ENCODE peak calls at places on chromosomes 4 and X, in eight cellular contexts. B is tibial nerve; V is CD8-positive, alpha-beta memory T cell; Q is astrocyte; L is lower lobe of right lung; J is IMR-90; E is breast epithelium; K is lung. A is an unnamed sample.

GRCh38 chr4:109172301-109172700 is 130.2 kb downstream of the COL25A1 start:
- DNase-seq in B (no peak), V (no peak), Q (no peak), L (no peak), J (no peak), E (no peak), K (no peak), A (no peak)

GRCh38 chr4:76198411-76199237 is 15.0 kb downstream of the SCARB2 start:
- DNase-seq in B (peak; percentile 79), V (no peak), Q (peak; percentile 93), L (peak; percentile 54), J (peak; percentile 89), E (no peak), K (peak; percentile 62), A (peak; percentile 73)

GRCh38 chr4:123396294-123397275 is at the start of gene SPRY1:
- DNase-seq in B (peak; percentile 87), V (peak; percentile 40), Q (peak; percentile 90), L (peak; percentile 88), J (peak; percentile 88), E (peak; percentile 83), K (peak; percentile 92), A (peak; percentile 91)

GRCh38 chr4:25538430-25538829 is 117.2 kb upstream of the SLC34A2 start:
- DNase-seq in B (no peak), V (no peak), Q (no peak), L (no peak), J (no peak), E (no peak), K (no peak), A (no peak)

GRCh38 chrX:154487518-154488290 is 1.3 kb upstream of the UBL4A start:
- DNase-seq in B (no peak), V (no peak), Q (no peak), L (no peak), J (no peak), E (no peak), K (no peak), A (no peak)

GRCh38 chr4:96993528-96993927 is 1149.7 kb downstream of the STPG2 start:
- DNase-seq in B (no peak), V (no peak), Q (no peak), L (no peak), J (no peak), E (no peak), K (no peak), A (no peak)

GRCh38 chr4:2356123-2357069 is 62.0 kb downstream of the ZFYVE28 start:
- DNase-seq in B (no peak), V (no peak), Q (no peak), L (peak; percentile 40), J (no peak), E (peak; percentile 31), K (no peak), A (peak; percentile 33)

GRCh38 chrX:129631850-129632249 is 22.9 kb downstream of the APLN start:
- DNase-seq in B (no peak), V (no peak), Q (no peak), L (no peak), J (no peak), E (no peak), K (no peak), A (no peak)

GRCh38 chr4:168893807-168894206 is 116.2 kb downstream of the CBR4 start:
- DNase-seq in B (no peak), V (no peak), Q (no peak), L (no peak), J (no peak), E (no peak), K (no peak), A (no peak)

GRCh38 chrX:54530358-54530900 is 410 bp downstream of the GNL3L start:
- DNase-seq in B (peak; percentile 4), V (peak; percentile 2), Q (no peak), L (no peak), J (no peak), E (no peak), K (no peak), A (no peak)

GRCh38 chrX:47145408-47146120 is 543 bp downstream of the RBM10 start:
- DNase-seq in B (no peak), V (no peak), Q (no peak), L (no peak), J (no peak), E (no peak), K (no peak), A (no peak)

GRCh38 chrX:121641560-121641959 is 594.1 kb downstream of the GLUD2 start:
- DNase-seq in B (no peak), V (no peak), Q (peak; percentile 71), L (no peak), J (peak; percentile 0), E (no peak), K (no peak), A (no peak)

GRCh38 chrX:40245411-40246140 is 147.8 kb upstream of the BCOR start:
- DNase-seq in B (no peak), V (no peak), Q (peak; percentile 63), L (no peak), J (no peak), E (no peak), K (no peak), A (no peak)

GRCh38 chr4:174870311-174870710 is 41.3 kb upstream of the GLRA3 start:
- DNase-seq in B (no peak), V (no peak), Q (no peak), L (no peak), J (no peak), E (no peak), K (no peak), A (no peak)

GRCh38 chr4:114734581-114734980 is 136.0 kb downstream of the UGT8 start:
- DNase-seq in B (no peak), V (no peak), Q (peak; percentile 3), L (no peak), J (no peak), E (no peak), K (no peak), A (no peak)

GRCh38 chr4:168573870-168574269 is 77.0 kb downstream of the PALLD start:
- DNase-seq in B (no peak), V (no peak), Q (no peak), L (no peak), J (no peak), E (no peak), K (no peak), A (no peak)

GRCh38 chr4:188138227-188138626 is 1.0 kb upstream of the TRIML1 start:
- DNase-seq in B (no peak), V (no peak), Q (no peak), L (no peak), J (no peak), E (no peak), K (no peak), A (no peak)

GRCh38 chrX:110116581-110116980 is 113.7 kb downstream of the TMEM164 start:
- DNase-seq in B (no peak), V (no peak), Q (no peak), L (no peak), J (no peak), E (no peak), K (no peak), A (no peak)
- H3K27me3 ChIP-seq in B (no peaks in the 10 kb centered on the region), V (no peaks in the 10 kb centered on the region), Q (no peaks in the 10 kb centered on the region), L (no peaks in the 10 kb centered on the region), J (peaks cover 2% of the 10 kb centered on the region), E (no peaks in the 10 kb centered on the region), K (no peaks in the 10 kb centered on the region), A (no peaks in the 10 kb centered on the region)

GRCh38 chr4:48603366-48604003 is 113.4 kb downstream of the ZAR1 start:
- DNase-seq in B (no peak), V (no peak), Q (no peak), L (no peak), J (no peak), E (no peak), K (no peak), A (no peak)
- H3K27ac ChIP-seq in B (no peak overlapping the region), V (no peak overlapping the region), Q (peak overlapping the region; percentile 63), L (no peak overlapping the region), J (no peak overlapping the region), E (no peak overlapping the region), K (no peak overlapping the region), A (no peak overlapping the region)

GRCh38 chrX:124228849-124229248 is 103.6 kb upstream of the TEX13D start:
- DNase-seq in B (no peak), V (no peak), Q (no peak), L (no peak), J (no peak), E (no peak), K (no peak), A (no peak)

GRCh38 chrX:124232523-124233201 is 99.8 kb upstream of the TEX13D start:
- DNase-seq in B (no peak), V (no peak), Q (peak; percentile 37), L (no peak), J (no peak), E (no peak), K (no peak), A (no peak)

GRCh38 chrX:124231454-124231853 is 101.0 kb upstream of the TEX13D start:
- DNase-seq in B (no peak), V (no peak), Q (no peak), L (no peak), J (no peak), E (no peak), K (no peak), A (no peak)

GRCh38 chrX:124229374-124229773 is 103.1 kb upstream of the TEX13D start:
- DNase-seq in B (no peak), V (no peak), Q (no peak), L (no peak), J (no peak), E (no peak), K (no peak), A (no peak)

DNA sequence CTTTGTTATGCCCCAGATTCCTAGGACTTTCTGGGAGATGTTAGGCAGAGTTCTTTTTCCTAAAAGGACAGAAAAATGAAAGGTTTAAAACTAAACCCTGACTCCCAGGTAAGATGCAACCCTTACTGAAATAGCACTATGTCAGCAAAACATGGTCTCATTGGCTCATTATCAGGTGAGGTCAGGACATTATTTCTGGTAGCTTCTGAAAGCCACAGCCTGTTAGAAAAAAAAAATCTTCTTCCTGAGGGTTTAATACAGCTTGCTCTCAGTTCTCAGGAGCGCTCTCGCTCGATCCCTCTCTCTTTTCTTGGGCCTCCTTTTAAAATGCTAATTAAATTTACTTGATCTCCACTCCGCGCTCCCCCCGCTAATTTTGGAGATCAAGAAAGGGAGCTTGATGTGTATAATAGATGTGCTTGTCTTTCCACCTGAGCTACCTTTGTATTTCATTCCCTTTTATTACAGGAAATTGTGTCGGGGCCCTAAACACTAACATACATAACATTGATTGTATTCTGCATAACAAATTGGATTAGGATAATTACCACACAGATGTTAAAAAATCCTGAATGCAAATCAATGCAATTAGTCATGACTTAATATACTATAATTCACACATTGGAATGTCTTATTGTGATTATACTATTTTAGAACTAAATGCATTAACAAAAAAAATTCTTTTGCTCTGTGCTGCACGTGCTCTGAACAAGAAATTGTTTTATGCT is 101.7 kb upstream of the TEX13D start:
- DNase-seq in B (no peak), V (no peak), Q (no peak), L (no peak), J (no peak), E (no peak), K (no peak), A (no peak)
- H3K27me3 ChIP-seq in B (no peaks in the 10 kb centered on the region), V (no peaks in the 10 kb centered on the region), Q (no peaks in the 10 kb centered on the region), L (no peaks in the 10 kb centered on the region), J (no peaks in the 10 kb centered on the region), E (no peaks in the 10 kb centered on the region), K (no peaks in the 10 kb centered on the region), A (no peaks in the 10 kb centered on the region)

GRCh38 chrX:37796805-37797204 is 16.9 kb downstream of the CYBB start:
- DNase-seq in B (no peak), V (no peak), Q (no peak), L (peak; percentile 51), J (no peak), E (no peak), K (no peak), A (peak; percentile 54)
- H3K27ac ChIP-seq in B (no peak overlapping the region), V (no peak overlapping the region), Q (no peak overlapping the region), L (no peak overlapping the region), J (no peak overlapping the region), E (no peak overlapping the region), K (no peak overlapping the region), A (no peak overlapping the region)